ENCODE peak calls at places on chromosomes 7 and 10, in five cellular contexts. I is tibial artery; R is nephron progenitor cell; B is activated T-helper 9 cell treated with anti-CD3 and anti-CD28 coated beads, Interleukin-2, amount 50 U/mL, for 16 hours; Q is HFF-Myc. C is an unnamed sample.
A peak's percentile ranks its signal among the peaks of the same experiment; 100 is the strongest.

GRCh38 chr10:118033905-118034304 is 12.8 kb downstream of the RAB11FIP2 start:
- DNase-seq in I (no peak), R (no peak), B (no peak), Q (no peak), C (no peak)

GRCh38 chr7:85111761-85112160 is 75.1 kb downstream of the SEMA3D start:
- DNase-seq in I (no peak), R (no peak), B (no peak), Q (no peak), C (no peak)

GRCh38 chr10:77016278-77016815 is 621.3 kb downstream of the KCNMA1 start:
- DNase-seq in I (no peak), R (no peak), B (no peak), Q (no peak), C (no peak)

GRCh38 chr7:282621-283020 is 7.3 kb upstream of the FOXL3 start:
- DNase-seq in I (no peak), R (no peak), B (no peak), Q (no peak), C (no peak)

GRCh38 chr7:23474098-23474828 is 4.0 kb upstream of the IGF2BP3 start:
- DNase-seq in I (peak; percentile 47), R (peak; percentile 94), B (no peak), Q (peak; percentile 68), C (no peak)

GRCh38 chr10:61791216-61791615 is 110.3 kb upstream of the ARID5B start:
- DNase-seq in I (no peak), R (no peak), B (no peak), Q (no peak), C (no peak)

GRCh38 chr10:53702489-53702888 is 929.9 kb upstream of the MBL2 start:
- DNase-seq in I (no peak), R (peak; percentile 22), B (no peak), Q (no peak), C (no peak)

GRCh38 chr7:66303454-66304160 is 98.5 kb downstream of the TPST1 start:
- DNase-seq in I (no peak), R (no peak), B (no peak), Q (no peak), C (no peak)

GRCh38 chr7:240887-241421 is 48.6 kb downstream of the FAM20C start:
- DNase-seq in I (no peak), R (no peak), B (no peak), Q (no peak), C (no peak)

GRCh38 chr10:78891741-78892140 is 177.0 kb upstream of the ZMIZ1 start:
- DNase-seq in I (no peak), R (no peak), B (no peak), Q (no peak), C (peak; percentile 30)

GRCh38 chr10:11602919-11603523 is 8.4 kb downstream of the USP6NL start:
- DNase-seq in I (no peak), R (no peak), B (no peak), Q (no peak), C (no peak)

GRCh38 chr10:72330059-72330426 is 24.7 kb downstream of the DNAJB12 start:
- DNase-seq in I (no peak), R (no peak), B (no peak), Q (no peak), C (no peak)

GRCh38 chr7:112619343-112619742 is 138.6 kb downstream of the LSMEM1 start:
- DNase-seq in I (no peak), R (no peak), B (no peak), Q (no peak), C (no peak)

GRCh38 chr7:50415844-50416243 is 34.3 kb downstream of the FIGNL1 start:
- DNase-seq in I (no peak), R (no peak), B (no peak), Q (no peak), C (no peak)

GRCh38 chr10:69994262-69994661 is 58.4 kb upstream of the MACROH2A2 start:
- DNase-seq in I (peak; percentile 42), R (no peak), B (no peak), Q (no peak), C (no peak)

GRCh38 chr7:157355784-157356511 is 19.1 kb downstream of the DNAJB6 start:
- DNase-seq in I (no peak), R (no peak), B (no peak), Q (no peak), C (no peak)

GRCh38 chr7:90856317-90857072 is 260.4 kb downstream of the CDK14 start:
- DNase-seq in I (no peak), R (no peak), B (no peak), Q (no peak), C (no peak)

GRCh38 chr10:31619410-31620095 is 300.5 kb downstream of the ZEB1 start:
- DNase-seq in I (peak; percentile 41), R (no peak), B (no peak), Q (no peak), C (no peak)

GRCh38 chr7:17807242-17807641 is 133.1 kb downstream of the SNX13 start:
- DNase-seq in I (no peak), R (peak; percentile 5), B (no peak), Q (no peak), C (no peak)

GRCh38 chr7:70434376-70434775 is 697.6 kb upstream of the GALNT17 start:
- DNase-seq in I (no peak), R (no peak), B (no peak), Q (no peak), C (no peak)

GRCh38 chr10:103884681-103885139 is 29.3 kb upstream of the SH3PXD2A start:
- DNase-seq in I (no peak), R (peak; percentile 52), B (no peak), Q (peak; percentile 62), C (no peak)

GRCh38 chr7:44159824-44160630 is 18.9 kb upstream of the MYL7 start:
- DNase-seq in I (no peak), R (no peak), B (no peak), Q (no peak), C (no peak)

GRCh38 chr7:144769352-144769751 is 66.5 kb downstream of the TPK1 start:
- DNase-seq in I (no peak), R (no peak), B (no peak), Q (no peak), C (no peak)

GRCh38 chr10:71957546-71958275 is 6.5 kb upstream of the CHST3 start:
- DNase-seq in I (no peak), R (no peak), B (no peak), Q (no peak), C (no peak)

GRCh38 chr10:104336829-104337526 is 1.3 kb downstream of the ITPRIP start:
- DNase-seq in I (no peak), R (no peak), B (no peak), Q (no peak), C (no peak)

GRCh38 chr7:511476-512145 is 8.0 kb downstream of the PDGFA start:
- DNase-seq in I (no peak), R (no peak), B (no peak), Q (no peak), C (no peak)

GRCh38 chr10:117439243-117439912 is 64.1 kb upstream of the PDZD8 start:
- DNase-seq in I (peak; percentile 89), R (no peak), B (no peak), Q (no peak), C (peak; percentile 87)

GRCh38 chr7:152512711-152513110 is 76.9 kb upstream of the KMT2C start:
- DNase-seq in I (no peak), R (no peak), B (no peak), Q (no peak), C (no peak)

GRCh38 chr10:131477457-131478205 is 166.1 kb upstream of the TCERG1L start:
- DNase-seq in I (no peak), R (no peak), B (no peak), Q (no peak), C (no peak)

GRCh38 chr7:72430531-72430930 is 18.4 kb upstream of the CALN1 start:
- DNase-seq in I (no peak), R (no peak), B (no peak), Q (no peak), C (no peak)

GRCh38 chr10:89171996-89172395 is 35.1 kb downstream of the CH25H start:
- DNase-seq in I (no peak), R (no peak), B (no peak), Q (no peak), C (no peak)

GRCh38 chr7:20713792-20714191 is 72.9 kb downstream of the SP8 start:
- DNase-seq in I (no peak), R (no peak), B (no peak), Q (no peak), C (no peak)

GRCh38 chr7:28986723-28987122 is 28.6 kb upstream of the TRIL start:
- DNase-seq in I (no peak), R (no peak), B (no peak), Q (no peak), C (no peak)

GRCh38 chr10:22344204-22344603 is 1.1 kb upstream of the SPAG6 start:
- DNase-seq in I (no peak), R (no peak), B (no peak), Q (no peak), C (no peak)

GRCh38 chr7:11319491-11320274 is 346.0 kb downstream of the PHF14 start:
- DNase-seq in I (no peak), R (no peak), B (no peak), Q (no peak), C (no peak)

GRCh38 chr10:1665681-1666080 is 71.6 kb downstream of the ADARB2 start:
- DNase-seq in I (no peak), R (no peak), B (no peak), Q (no peak), C (no peak)

GRCh38 chr10:46228076-46229071 is 58.4 kb upstream of the ANTXRL start:
- DNase-seq in I (peak; percentile 76), R (peak; percentile 78), B (no peak), Q (peak; percentile 4), C (peak; percentile 83)

GRCh38 chr7:51187941-51188340 is 128.7 kb downstream of the COBL start:
- DNase-seq in I (no peak), R (peak; percentile 68), B (no peak), Q (no peak), C (no peak)

GRCh38 chr7:96591900-96592676 is 117.6 kb downstream of the SEM1 start:
- DNase-seq in I (no peak), R (no peak), B (no peak), Q (no peak), C (no peak)

C was measured in right atrium auricular region.